ENCODE peak calls at places on chromosomes 3 and 15, in seven cellular contexts. J, W, P, N, O, E and V are unnamed samples.

GRCh38 chr15:41940441-41940857 is 31.9 kb downstream of the EHD4 start:
- DNase-seq in J (no peak), W (no peak), P (no peak), N (peak; percentile 53), O (peak; percentile 90), E (peak; percentile 90), V (no peak)

GRCh38 chr3:162441716-162442115 is 945.1 kb downstream of the OTOL1 start:
- DNase-seq in J (no peak), W (no peak), P (no peak), N (no peak), O (no peak), E (no peak), V (no peak)

GRCh38 chr15:71385026-71385425 is 269.8 kb downstream of the THSD4 start:
- DNase-seq in J (no peak), W (no peak), P (no peak), N (no peak), O (no peak), E (no peak), V (no peak)

GRCh38 chr3:66582721-66583141 is 81.9 kb upstream of the LRIG1 start:
- DNase-seq in J (peak; percentile 50), W (no peak), P (no peak), N (peak; percentile 70), O (peak; percentile 52), E (no peak), V (no peak)

GRCh38 chr15:65595960-65596359 is 15.0 kb downstream of the INTS14 start:
- DNase-seq in J (no peak), W (peak; percentile 42), P (no peak), N (peak; percentile 27), O (no peak), E (no peak), V (no peak)

GRCh38 chr3:149657796-149658443 is at the start of gene WWTR1:
- DNase-seq in J (peak; percentile 83), W (peak; percentile 98), P (peak; percentile 98), N (peak; percentile 23), O (peak; percentile 94), E (peak; percentile 92), V (peak; percentile 67)

GRCh38 chr3:4493931-4494806 is 1.0 kb downstream of the ITPR1 start:
- DNase-seq in J (no peak), W (peak; percentile 33), P (no peak), N (peak; percentile 20), O (peak; percentile 59), E (peak; percentile 3), V (no peak)

GRCh38 chr15:94576889-94577533 is 345.6 kb downstream of the MCTP2 start:
- DNase-seq in J (peak; percentile 51), W (peak; percentile 71), P (no peak), N (peak; percentile 22), O (peak; percentile 39), E (peak; percentile 52), V (no peak)

GRCh38 chr3:106337116-106337515 is 468.3 kb upstream of the CBLB start:
- DNase-seq in J (no peak), W (no peak), P (no peak), N (no peak), O (peak; percentile 57), E (no peak), V (no peak)
- H3K27ac ChIP-seq in J (no peak overlapping the region), W (no peak overlapping the region), P (no peak overlapping the region), N (no peak overlapping the region), O (no peak overlapping the region), E (no peak overlapping the region), V (no peak overlapping the region)

DNA sequence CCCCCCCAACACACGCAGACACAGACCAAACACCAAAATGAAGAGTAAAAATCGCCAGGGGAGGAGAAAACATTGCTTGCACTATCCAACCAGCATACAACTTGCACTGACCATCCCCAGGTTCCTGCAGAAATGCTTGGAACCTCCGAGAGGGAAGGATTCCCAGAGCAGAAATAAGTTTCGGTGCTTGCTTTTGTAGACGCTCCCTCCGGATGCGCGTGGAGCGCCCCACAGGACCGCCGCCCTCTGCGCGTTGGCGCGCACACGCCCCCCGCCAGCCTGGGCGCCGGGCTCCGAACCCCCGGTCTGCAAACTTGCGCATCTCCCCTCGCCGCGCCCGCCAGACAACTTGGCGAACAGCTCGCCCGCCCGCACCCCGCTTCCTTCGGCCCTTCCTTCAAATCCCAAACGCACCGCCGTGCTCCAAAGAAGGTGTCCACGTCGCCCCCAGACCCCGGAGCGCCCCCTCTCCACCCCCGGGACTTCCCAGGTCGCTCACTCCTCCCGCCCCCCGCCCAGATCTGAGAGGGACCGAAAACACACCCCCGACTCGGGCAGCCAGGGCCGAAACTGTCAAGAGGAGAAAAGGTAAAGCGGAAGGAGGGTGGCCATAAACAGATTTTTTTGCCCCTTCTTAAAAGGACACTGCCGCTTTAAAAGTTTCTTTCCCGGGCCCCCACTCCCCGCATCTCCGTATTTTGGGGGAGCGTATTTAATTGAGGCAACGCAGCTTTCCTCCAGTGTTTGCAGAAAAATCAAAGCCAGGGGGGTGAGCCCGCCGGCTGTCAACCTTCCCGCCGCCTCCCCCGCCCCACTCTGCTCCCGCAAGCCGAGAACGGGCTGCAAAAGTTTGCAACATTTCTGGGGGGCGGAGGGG is 839 bp downstream of the RORA start:
- DNase-seq in J (peak; percentile 14), W (peak; percentile 40), P (no peak), N (no peak), O (peak; percentile 62), E (peak; percentile 17), V (no peak)
- H3K27ac ChIP-seq in J (no peak overlapping the region), W (no peak overlapping the region), P (peak overlapping the region; percentile 25), N (no peak overlapping the region), O (peak overlapping the region; percentile 1), E (no peak overlapping the region), V (peak overlapping the region; percentile 83)

GRCh38 chr3:38009807-38010591 is 19.4 kb downstream of the VILL start:
- DNase-seq in J (no peak), W (no peak), P (no peak), N (no peak), O (no peak), E (no peak), V (no peak)
- H3K27ac ChIP-seq in J (no peak overlapping the region), W (no peak overlapping the region), P (no peak overlapping the region), N (no peak overlapping the region), O (no peak overlapping the region), E (peak overlapping the region; percentile 35), V (no peak overlapping the region)

GRCh38 chr3:141242722-141243092 is 11.1 kb downstream of the PXYLP1 start:
- DNase-seq in J (no peak), W (no peak), P (no peak), N (no peak), O (no peak), E (no peak), V (no peak)

GRCh38 chr3:141242035-141242721 is 10.6 kb downstream of the PXYLP1 start:
- DNase-seq in J (no peak), W (no peak), P (no peak), N (no peak), O (peak; percentile 84), E (no peak), V (no peak)

GRCh38 chr3:141239551-141240281 is 8.1 kb downstream of the PXYLP1 start:
- DNase-seq in J (no peak), W (peak; percentile 51), P (no peak), N (no peak), O (no peak), E (no peak), V (no peak)

GRCh38 chr3:141240290-141241247 is 8.9 kb downstream of the PXYLP1 start:
- DNase-seq in J (no peak), W (peak; percentile 32), P (no peak), N (no peak), O (peak; percentile 80), E (no peak), V (no peak)

GRCh38 chr3:141241248-141242034 is 9.8 kb downstream of the PXYLP1 start:
- DNase-seq in J (no peak), W (no peak), P (no peak), N (no peak), O (peak; percentile 69), E (no peak), V (no peak)
- H3K27ac ChIP-seq in J (no peak overlapping the region), W (no peak overlapping the region), P (no peak overlapping the region), N (no peak overlapping the region), O (peak overlapping the region; percentile 63), E (no peak overlapping the region), V (no peak overlapping the region)

GRCh38 chr3:183553263-183554026 is 2.1 kb downstream of the KLHL6 start:
- DNase-seq in J (peak; percentile 39), W (peak; percentile 50), P (no peak), N (no peak), O (no peak), E (no peak), V (no peak)
- H3K27ac ChIP-seq in J (peak overlapping the region; percentile 85), W (no peak overlapping the region), P (no peak overlapping the region), N (peak overlapping the region; percentile 44), O (no peak overlapping the region), E (no peak overlapping the region), V (peak overlapping the region; percentile 14)

DNA sequence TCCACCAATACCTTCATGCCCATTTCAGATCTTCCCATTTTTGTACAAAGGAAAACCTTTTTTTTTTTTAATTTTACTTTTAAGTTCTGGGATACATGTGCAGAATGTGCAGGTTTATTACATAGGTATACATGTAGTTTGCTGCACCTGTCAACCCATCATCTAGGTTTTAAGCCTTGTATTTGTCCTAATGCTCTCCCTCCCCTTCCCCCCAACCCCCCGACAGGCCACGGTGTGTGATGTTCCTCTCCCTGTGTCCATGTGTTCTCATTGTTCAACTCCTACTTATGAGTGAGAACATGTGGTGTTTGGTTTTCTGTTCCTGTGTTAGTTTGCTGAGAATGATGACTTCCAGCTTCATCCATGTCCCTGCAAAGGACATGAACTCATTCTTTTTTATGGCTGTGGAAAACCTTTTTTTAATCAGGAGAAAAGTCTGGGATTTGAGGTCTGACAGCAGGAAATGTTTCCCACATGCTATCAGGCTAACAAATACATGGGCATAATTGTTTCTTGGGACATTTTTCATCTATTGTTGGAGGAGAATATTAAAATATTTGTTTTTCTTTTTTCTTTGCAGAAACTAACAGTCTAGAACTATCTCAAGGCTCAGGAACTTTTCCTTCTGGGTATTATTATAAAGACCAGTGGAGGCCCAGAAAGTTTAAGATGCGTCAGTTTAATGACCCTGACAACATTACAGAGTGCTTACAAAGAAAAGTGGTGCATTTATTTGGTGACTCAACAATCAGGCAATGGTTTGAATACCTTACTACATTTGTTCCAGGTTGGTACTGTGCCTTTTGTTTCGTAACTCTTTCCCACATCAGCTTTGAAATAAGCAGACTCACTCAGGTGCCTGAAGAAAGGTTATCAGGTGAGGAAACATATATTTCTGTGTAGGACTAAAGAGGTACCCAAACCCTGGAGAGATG is 32.8 kb upstream of the NFKBIZ start:
- DNase-seq in J (no peak), W (no peak), P (no peak), N (no peak), O (peak; percentile 46), E (peak; percentile 51), V (no peak)
- H3K27ac ChIP-seq in J (no peak overlapping the region), W (no peak overlapping the region), P (no peak overlapping the region), N (no peak overlapping the region), O (peak overlapping the region; percentile 2), E (no peak overlapping the region), V (no peak overlapping the region)

GRCh38 chr3:139774570-139775302 is 97.0 kb upstream of the NMNAT3 start:
- DNase-seq in J (no peak), W (peak; percentile 97), P (no peak), N (no peak), O (peak; percentile 6), E (no peak), V (no peak)

GRCh38 chr3:139778884-139779283 is 101.1 kb upstream of the NMNAT3 start:
- DNase-seq in J (no peak), W (no peak), P (no peak), N (no peak), O (no peak), E (no peak), V (no peak)

GRCh38 chr3:139780603-139781002 is 102.8 kb upstream of the NMNAT3 start:
- DNase-seq in J (no peak), W (no peak), P (no peak), N (no peak), O (no peak), E (no peak), V (no peak)
- H3K27ac ChIP-seq in J (no peak overlapping the region), W (no peak overlapping the region), P (no peak overlapping the region), N (no peak overlapping the region), O (no peak overlapping the region), E (no peak overlapping the region), V (no peak overlapping the region)

GRCh38 chr3:107062310-107062709 is 314.9 kb upstream of the CCDC54 start:
- DNase-seq in J (no peak), W (no peak), P (no peak), N (no peak), O (no peak), E (no peak), V (no peak)
- H3K27ac ChIP-seq in J (no peak overlapping the region), W (no peak overlapping the region), P (no peak overlapping the region), N (no peak overlapping the region), O (peak overlapping the region; percentile 52), E (no peak overlapping the region), V (no peak overlapping the region)